ENCODE peak calls at places on chromosomes 13 and 19, in five cellular contexts. B is NCI-H345; P is NB4; J is stimulated activated CD4-positive, alpha-beta T cell treated with anti-CD3 and anti-CD28 coated beads, Interleukin-1b, Interleukin-23, amount 100 ng/mL, for 1 hour; L is nephron progenitor cell. N is an unnamed sample.

GRCh38 chr19:31513841-31514240 is 164.6 kb upstream of the TSHZ3 start:
- DNase-seq in P (no peak), L (no peak), B (no peak), J (no peak), N (no peak)

GRCh38 chr13:101423872-101424271 is 7.6 kb upstream of the NALCN start:
- DNase-seq in P (no peak), L (no peak), J (no peak), B (no peak), N (no peak)

GRCh38 chr19:6086081-6086858 is 24.0 kb downstream of the RFX2 start:
- DNase-seq in J (no peak), B (no peak), L (no peak), P (no peak), N (peak)

GRCh38 chr13:74629985-74630384 is 495.8 kb upstream of the KLF12 start:
- DNase-seq in J (no peak), L (no peak), P (no peak), B (no peak), N (peak)

GRCh38 chr19:49106648-49107135 is 7.5 kb upstream of the LIN7B start:
- DNase-seq in P (peak), B (peak), L (peak), J (peak), N (peak)

GRCh38 chr13:61608138-61608537 is 192.5 kb upstream of the PCDH20 start:
- DNase-seq in B (no peak), P (no peak), L (no peak), J (no peak), N (no peak)

GRCh38 chr19:13995878-13996765 is 10.0 kb downstream of the RFX1 start:
- DNase-seq in B (no peak), J (no peak), L (no peak), P (no peak), N (no peak)

GRCh38 chr13:50731400-50731799 is 112.1 kb downstream of the DLEU7 start:
- DNase-seq in J (no peak), P (no peak), L (no peak), B (peak), N (peak)

GRCh38 chr19:42279902-42280760 is 11.1 kb downstream of the CIC start:
- DNase-seq in P (peak), J (peak), L (peak), B (peak), N (peak)

GRCh38 chr19:2970201-2970838 is 7.0 kb upstream of the TLE6 start:
- DNase-seq in L (no peak), P (no peak), B (no peak), J (no peak), N (peak)

GRCh38 chr19:19305696-19306095 is 14.6 kb downstream of the SUGP1 start:
- DNase-seq in B (no peak), J (no peak), P (no peak), L (no peak), N (no peak)

GRCh38 chr13:94784066-94784465 is 71.7 kb upstream of the SOX21 start:
- DNase-seq in P (no peak), B (no peak), L (no peak), J (no peak), N (peak)

GRCh38 chr13:60135344-60135743 is 28.4 kb downstream of the DIAPH3 start:
- DNase-seq in L (no peak), J (no peak), B (no peak), P (no peak), N (no peak)

GRCh38 chr19:53554804-53555203 is 16.9 kb downstream of the ZNF331 start:
- DNase-seq in L (no peak), P (no peak), B (no peak), J (no peak), N (no peak)

GRCh38 chr19:12052057-12052570 is 647 bp downstream of the ZNF878 start:
- DNase-seq in B (peak), P (no peak), J (no peak), L (no peak), N (peak)

GRCh38 chr13:112435973-112436372 is 59.8 kb downstream of the SPACA7 start:
- DNase-seq in P (no peak), B (no peak), L (no peak), J (no peak), N (no peak)

GRCh38 chr13:91042870-91043269 is 304.6 kb upstream of the MIR17HG start:
- DNase-seq in J (no peak), P (no peak), L (no peak), B (no peak), N (no peak)

GRCh38 chr13:46571189-46571901 is 18.4 kb downstream of the LRCH1 start:
- DNase-seq in L (no peak), P (no peak), J (no peak), B (peak), N (peak)

GRCh38 chr13:50712882-50713281 is 130.6 kb downstream of the DLEU7 start:
- DNase-seq in J (no peak), P (no peak), L (no peak), B (no peak), N (no peak)

GRCh38 chr13:38386421-38386820 is 36.8 kb downstream of the UFM1 start:
- DNase-seq in B (no peak), J (no peak), L (no peak), P (no peak), N (peak)

GRCh38 chr19:53906211-53907192 is 2.6 kb upstream of the CACNG7 start:
- DNase-seq in P (peak), B (no peak), L (peak), J (peak), N (peak)

GRCh38 chr19:6362351-6362801 is 1.0 kb downstream of the CLPP start:
- DNase-seq in B (no peak), L (no peak), J (no peak), P (no peak), N (peak)

N was measured in cardiac fibroblast.